ENCODE peak calls at places on chromosomes 2 and 18, in six cellular contexts. C, Z, V, J, I and M are unnamed samples.

GRCh38 chr2:220463876-220464275 is 836.4 kb downstream of the SLC4A3 start:
- DNase-seq in Z (no peak), J (no peak), I (no peak), C (no peak), V (no peak), M (no peak)

GRCh38 chr2:121076885-121077549 is 208.0 kb downstream of the TFCP2L1 start:
- DNase-seq in Z (peak; percentile 72), V (peak; percentile 29), I (no peak), C (peak; percentile 66), J (peak; percentile 30), M (peak; percentile 56)

GRCh38 chr2:32941944-32942690 is 4.6 kb upstream of the LTBP1 start:
- DNase-seq in I (no peak), Z (no peak), C (no peak), J (no peak), V (no peak), M (no peak)

GRCh38 chr2:94870392-94871225 is 621 bp upstream of the TEKT4 start:
- DNase-seq in I (no peak), C (no peak), J (no peak), V (no peak), Z (no peak), M (no peak)

GRCh38 chr2:155975734-155976133 is 356.8 kb downstream of the NR4A2 start:
- DNase-seq in Z (no peak), J (no peak), I (no peak), C (no peak), V (no peak), M (no peak)

GRCh38 chr2:71223767-71224333 is 3.1 kb downstream of the PAIP2B start:
- DNase-seq in C (peak; percentile 80), I (peak; percentile 11), Z (peak; percentile 23), V (peak; percentile 80), J (peak; percentile 15), M (peak; percentile 31)

GRCh38 chr2:207143474-207144190 is 22.1 kb downstream of the KLF7 start:
- DNase-seq in V (peak; percentile 29), J (no peak), C (no peak), Z (no peak), I (no peak), M (no peak)

GRCh38 chr2:205892141-205893064 is 193.6 kb downstream of the INO80D start:
- DNase-seq in J (peak; percentile 68), I (no peak), V (peak; percentile 37), C (no peak), Z (no peak), M (peak; percentile 79)

GRCh38 chr2:72953976-72954375 is 36.7 kb downstream of the EMX1 start:
- DNase-seq in Z (peak; percentile 28), J (no peak), V (no peak), I (no peak), C (no peak), M (no peak)

GRCh38 chr2:126749537-126749936 is 93.6 kb downstream of the GYPC start:
- DNase-seq in V (no peak), C (no peak), J (no peak), I (no peak), Z (peak; percentile 23), M (no peak)

GRCh38 chr2:232482301-232483238 is 5.1 kb downstream of the ECEL1 start:
- DNase-seq in C (no peak), J (no peak), Z (no peak), V (peak; percentile 4), I (no peak), M (no peak)

GRCh38 chr18:10078053-10078452 is 164.2 kb downstream of the VAPA start:
- DNase-seq in J (no peak), C (no peak), Z (no peak), V (no peak), I (no peak), M (no peak)

GRCh38 chr2:188971316-188971930 is 2.8 kb upstream of the COL3A1 start:
- DNase-seq in I (no peak), Z (no peak), V (no peak), C (no peak), J (no peak), M (no peak)

GRCh38 chr2:42762823-42763804 is 821 bp downstream of the OXER1 start:
- DNase-seq in V (no peak), Z (no peak), C (no peak), I (no peak), J (no peak), M (no peak)

GRCh38 chr2:72084584-72084976 is 63.1 kb downstream of the CYP26B1 start:
- DNase-seq in C (no peak), Z (no peak), J (no peak), V (no peak), I (no peak), M (no peak)

GRCh38 chr18:31146809-31147208 is 15.8 kb downstream of the DSC1 start:
- DNase-seq in C (no peak), J (peak; percentile 95), Z (no peak), V (no peak), I (no peak), M (peak; percentile 55)

GRCh38 chr2:118588826-118589225 is 258.6 kb downstream of the EN1 start:
- DNase-seq in I (no peak), C (no peak), V (no peak), J (no peak), Z (no peak), M (no peak)

GRCh38 chr2:85796549-85797262 is 42.9 kb downstream of the ATOH8 start:
- DNase-seq in J (no peak), V (peak; percentile 59), Z (no peak), C (no peak), I (peak; percentile 33), M (no peak)

GRCh38 chr2:85733121-85733960 is 20.4 kb upstream of the ATOH8 start:
- DNase-seq in Z (no peak), C (no peak), V (no peak), I (no peak), J (no peak), M (no peak)

GRCh38 chr2:236503100-236503499 is 66.5 kb upstream of the ACKR3 start:
- DNase-seq in C (no peak), J (no peak), V (no peak), I (no peak), Z (no peak), M (no peak)

GRCh38 chr2:64474200-64474630 is 20.3 kb downstream of the LGALSL start:
- DNase-seq in I (no peak), C (no peak), J (no peak), V (no peak), Z (peak; percentile 36), M (no peak)

GRCh38 chr18:59706499-59706898 is 9.3 kb upstream of the CCBE1 start:
- DNase-seq in I (no peak), C (no peak), V (no peak), J (no peak), Z (no peak), M (no peak)

GRCh38 chr2:241422350-241422749 is 66.3 kb downstream of the FARP2 start:
- DNase-seq in J (no peak), C (no peak), V (no peak), Z (no peak), I (no peak), M (no peak)

GRCh38 chr2:213281156-213281555 is 3.1 kb upstream of the SPAG16 start:
- DNase-seq in J (no peak), C (no peak), V (no peak), Z (no peak), I (no peak), M (no peak)

GRCh38 chr2:70962211-70962884 is 16.1 kb upstream of the ANKRD53 start:
- DNase-seq in J (no peak), V (no peak), I (no peak), C (no peak), Z (no peak), M (no peak)